ENCODE peak calls at places on chromosomes 2 and 18, in five cellular contexts. V is AG20443; W is anterior cingulate cortex; X is activated T-cell treated with anti-CD3 and anti-CD28 coated beads, Interleukin-2, amount 50 U/mL, for 4 hours; Z is mucosa of gallbladder. M is an unnamed sample.

GRCh38 chr2:181258761-181259160 is 198.4 kb upstream of the ITGA4 start:
- DNase-seq in V (peak; percentile 73), W (no peak), X (no peak), Z (no peak), M (no peak)

GRCh38 chr2:23009545-23010149 is 375.3 kb upstream of the KLHL29 start:
- DNase-seq in V (peak; percentile 80), W (peak; percentile 14), X (no peak), Z (peak; percentile 78), M (no peak)

GRCh38 chr18:25057491-25058050 is 294.4 kb downstream of the ZNF521 start:
- DNase-seq in V (no peak), W (no peak), X (no peak), Z (no peak), M (no peak)

GRCh38 chr2:102592601-102593000 is 26.8 kb upstream of the SLC9A2 start:
- DNase-seq in V (no peak), W (no peak), X (no peak), Z (peak; percentile 29), M (peak; percentile 86)

GRCh38 chr18:14089176-14089575 is 43.1 kb downstream of the ZNF519 start:
- DNase-seq in V (no peak), W (no peak), X (no peak), Z (no peak), M (no peak)

GRCh38 chr2:58702302-58702696 is 461.2 kb upstream of the FANCL start:
- DNase-seq in V (no peak), W (no peak), X (no peak), Z (no peak), M (no peak)

GRCh38 chr18:58828399-58829121 is 36.1 kb upstream of the ZNF532 start:
- DNase-seq in V (no peak), W (no peak), X (no peak), Z (no peak), M (no peak)

GRCh38 chr2:238389985-238390682 is 36.6 kb upstream of the ASB1 start:
- DNase-seq in V (no peak), W (no peak), X (no peak), Z (no peak), M (no peak)

GRCh38 chr2:189819297-189819704 is 35.1 kb downstream of the PMS1 start:
- DNase-seq in V (peak; percentile 24), W (no peak), X (no peak), Z (no peak), M (no peak)

GRCh38 chr2:61181382-61182058 is 19.5 kb downstream of the C2orf74 start:
- DNase-seq in V (no peak), W (no peak), X (no peak), Z (no peak), M (no peak)

GRCh38 chr2:208356846-208357574 is 49.6 kb upstream of the PTH2R start:
- DNase-seq in V (no peak), W (no peak), X (no peak), Z (no peak), M (no peak)

GRCh38 chr2:104851236-104852160 is 2.4 kb upstream of the POU3F3 start:
- DNase-seq in V (no peak), W (peak; percentile 66), X (no peak), Z (no peak), M (no peak)

GRCh38 chr2:46008082-46008870 is 288.9 kb upstream of the EPAS1 start:
- DNase-seq in V (no peak), W (no peak), X (no peak), Z (no peak), M (no peak)

GRCh38 chr2:128630974-128631697 is 312.5 kb upstream of the HS6ST1 start:
- DNase-seq in V (no peak), W (no peak), X (no peak), Z (no peak), M (no peak)

GRCh38 chr2:130852521-130853115 is 15.9 kb downstream of the ARHGEF4 start:
- DNase-seq in V (no peak), W (no peak), X (no peak), Z (no peak), M (no peak)

GRCh38 chr2:239014897-239015768 is 167.2 kb downstream of the TWIST2 start:
- DNase-seq in V (no peak), W (no peak), X (no peak), Z (no peak), M (no peak)

GRCh38 chr2:162072976-162073775 is 839 bp downstream of the DPP4 start:
- DNase-seq in V (peak; percentile 36), W (no peak), X (no peak), Z (no peak), M (peak; percentile 50)

GRCh38 chr2:18742382-18742781 is 153.0 kb upstream of the NT5C1B start:
- DNase-seq in V (peak; percentile 16), W (peak; percentile 19), X (no peak), Z (no peak), M (no peak)

GRCh38 chr18:79789901-79790885 is 7.5 kb upstream of the KCNG2 start:
- DNase-seq in V (no peak), W (no peak), X (no peak), Z (no peak), M (no peak)

GRCh38 chr2:53903011-53903410 is 43.2 kb upstream of the GPR75 start:
- DNase-seq in V (no peak), W (no peak), X (no peak), Z (no peak), M (no peak)

GRCh38 chr2:216756435-216756834 is 61.1 kb upstream of the IGFBP5 start:
- DNase-seq in V (no peak), W (no peak), X (no peak), Z (no peak), M (no peak)

GRCh38 chr2:48454504-48454903 is 75.5 kb upstream of the STON1 start:
- DNase-seq in V (no peak), W (no peak), X (no peak), Z (no peak), M (no peak)

GRCh38 chr18:75204262-75204977 is 4.5 kb downstream of the PTGR3 start:
- DNase-seq in V (no peak), W (no peak), X (no peak), Z (no peak), M (peak; percentile 55)

GRCh38 chr2:1854747-1855146 is 110.4 kb upstream of the PXDN start:
- DNase-seq in V (peak; percentile 71), W (peak; percentile 59), X (no peak), Z (peak; percentile 15), M (no peak)

GRCh38 chr2:144325086-144325485 is 194.8 kb downstream of the ZEB2 start:
- DNase-seq in V (no peak), W (no peak), X (peak; percentile 17), Z (no peak), M (no peak)

GRCh38 chr2:10497797-10498251 is 49.7 kb upstream of the ODC1 start:
- DNase-seq in V (peak; percentile 98), W (peak; percentile 19), X (peak; percentile 63), Z (peak; percentile 38), M (peak; percentile 87)

GRCh38 chr2:126882181-126882580 is 16.5 kb upstream of the TEX51 start:
- DNase-seq in V (no peak), W (no peak), X (no peak), Z (no peak), M (no peak)

GRCh38 chr2:159209341-159210306 is 76.9 kb downstream of the WDSUB1 start:
- DNase-seq in V (no peak), W (no peak), X (no peak), Z (peak; percentile 36), M (peak; percentile 35)

GRCh38 chr2:45009303-45009927 is at the start of gene SIX2:
- DNase-seq in V (peak; percentile 97), W (peak; percentile 34), X (no peak), Z (peak; percentile 54), M (peak; percentile 74)

GRCh38 chr18:55762424-55762823 is 174.4 kb upstream of the TCF4 start:
- DNase-seq in V (no peak), W (no peak), X (no peak), Z (no peak), M (no peak)

GRCh38 chr2:112626604-112627059 is 19.1 kb upstream of the SLC20A1 start:
- DNase-seq in V (peak; percentile 59), W (peak; percentile 53), X (peak; percentile 57), Z (no peak), M (peak; percentile 56)

GRCh38 chr2:110101911-110102774 is 13.5 kb downstream of the MALL start:
- DNase-seq in V (no peak), W (no peak), X (no peak), Z (no peak), M (peak; percentile 20)

GRCh38 chr18:13548944-13549878 is 177.1 kb downstream of the FAM210A start:
- DNase-seq in V (no peak), W (peak; percentile 30), X (no peak), Z (no peak), M (no peak)

GRCh38 chr2:74831693-74832530 is 2.0 kb upstream of the HK2 start:
- DNase-seq in V (peak; percentile 44), W (no peak), X (no peak), Z (no peak), M (no peak)

GRCh38 chr2:6883448-6884122 is 6.0 kb downstream of the RSAD2 start:
- DNase-seq in V (no peak), W (no peak), X (no peak), Z (no peak), M (no peak)

GRCh38 chr2:98944786-98945185 is 8.8 kb upstream of the CRACDL start:
- DNase-seq in V (peak; percentile 40), W (no peak), X (no peak), Z (no peak), M (no peak)

GRCh38 chr18:23722646-23723045 is 33.4 kb downstream of the LAMA3 start:
- DNase-seq in V (no peak), W (no peak), X (no peak), Z (no peak), M (no peak)

GRCh38 chr2:3595985-3596384 is 1.1 kb downstream of the COLEC11 start:
- DNase-seq in V (no peak), W (no peak), X (no peak), Z (no peak), M (no peak)